ENCODE peak calls at places on chromosomes 2 and 18, in six cellular contexts. Q, A, Y, L, W and T are unnamed samples.

GRCh38 chr2:27133905-27134780 is at the start of gene PREB:
- DNase-seq in W (peak), A (peak), Q (peak), Y (peak), L (peak), T (peak)

GRCh38 chr2:198916548-198916947 is 541.2 kb downstream of the SATB2 start:
- DNase-seq in Q (no peak), Y (no peak), W (no peak), L (no peak), A (no peak), T (no peak)

GRCh38 chr2:105042189-105042588 is 4.3 kb downstream of the MRPS9 start:
- DNase-seq in A (peak), L (no peak), Y (no peak), Q (no peak), W (no peak), T (no peak)

GRCh38 chr2:218322756-218323525 is 30.6 kb upstream of the TMBIM1 start:
- DNase-seq in Q (peak), L (peak), Y (peak), A (peak), W (peak), T (peak)

GRCh38 chr2:200483729-200484198 is 26.1 kb downstream of the KCTD18 start:
- DNase-seq in A (peak), Y (peak), Q (peak), L (peak), W (no peak), T (peak)

GRCh38 chr2:8125741-8126691 is 555.8 kb upstream of the ID2 start:
- DNase-seq in W (no peak), L (peak), Q (no peak), A (no peak), Y (peak), T (peak)

GRCh38 chr2:109243526-109244425 is 114.8 kb downstream of the SH3RF3 start:
- DNase-seq in A (no peak), Q (no peak), Y (no peak), L (no peak), W (no peak), T (no peak)

GRCh38 chr2:160510617-160511016 is 17.0 kb upstream of the RBMS1 start:
- DNase-seq in L (peak), W (no peak), Y (no peak), A (no peak), Q (no peak), T (peak)

GRCh38 chr2:6977095-6977777 is 60.0 kb downstream of the RNF144A start:
- DNase-seq in Y (no peak), W (no peak), Q (no peak), A (no peak), L (no peak), T (no peak)

GRCh38 chr2:237563816-237564215 is 2.6 kb upstream of the PRLH start:
- DNase-seq in Y (peak), A (peak), W (no peak), Q (no peak), L (peak), T (no peak)

GRCh38 chr18:23231340-23232021 is 96.2 kb downstream of the CABLES1 start:
- DNase-seq in A (no peak), L (peak), Y (peak), Q (no peak), W (no peak), T (peak)

GRCh38 chr2:215418064-215418963 is 17.6 kb downstream of the FN1 start:
- DNase-seq in L (no peak), Y (no peak), Q (no peak), A (no peak), W (no peak), T (peak)

GRCh38 chr2:71668326-71669057 is 215.1 kb downstream of the DYSF start:
- DNase-seq in L (no peak), Q (no peak), W (no peak), A (peak), Y (no peak), T (no peak)

GRCh38 chr18:68428026-68428425 is 286.9 kb downstream of the TMX3 start:
- DNase-seq in A (no peak), Y (peak), Q (no peak), L (peak), W (no peak), T (peak)

GRCh38 chr2:239767016-239767905 is 257.9 kb downstream of the NDUFA10 start:
- DNase-seq in Y (no peak), L (no peak), Q (no peak), W (no peak), A (no peak), T (no peak)

GRCh38 chr18:46260016-46260878 is 156.1 kb downstream of the HAUS1 start:
- DNase-seq in A (no peak), Y (peak), Q (no peak), W (no peak), L (peak), T (peak)

GRCh38 chr2:200901459-200902072 is 12.4 kb downstream of the NIF3L1 start:
- DNase-seq in Y (peak), A (peak), Q (peak), W (peak), L (peak), T (peak)

GRCh38 chr2:206274434-206275273 is at the start of gene ZDBF2:
- DNase-seq in Q (no peak), L (peak), Y (peak), W (peak), A (peak), T (peak)

GRCh38 chr2:238187618-238188548 is 15.6 kb downstream of the ILKAP start:
- DNase-seq in A (no peak), Y (no peak), L (no peak), Q (no peak), W (no peak), T (no peak)

GRCh38 chr2:8028981-8029380 is 652.9 kb upstream of the ID2 start:
- DNase-seq in A (no peak), L (no peak), W (no peak), Y (no peak), Q (no peak), T (no peak)

GRCh38 chr2:120857422-120857821 is 121.8 kb downstream of the GLI2 start:
- DNase-seq in L (no peak), W (no peak), Q (no peak), A (no peak), Y (no peak), T (no peak)

GRCh38 chr2:26887142-26887541 is 39.2 kb downstream of the DPYSL5 start:
- DNase-seq in L (no peak), W (no peak), Q (no peak), A (no peak), Y (no peak), T (no peak)

GRCh38 chr18:72206814-72207213 is 337.3 kb downstream of the CBLN2 start:
- DNase-seq in Y (no peak), A (no peak), W (no peak), Q (no peak), L (no peak), T (no peak)

GRCh38 chr2:229686122-229686919 is 28.0 kb downstream of the DNER start:
- DNase-seq in Y (no peak), L (no peak), Q (no peak), W (no peak), A (no peak), T (no peak)

GRCh38 chr2:224869601-224870000 is 153.4 kb upstream of the CCDC195 start:
- DNase-seq in A (no peak), L (peak), W (no peak), Y (peak), Q (no peak), T (no peak)

GRCh38 chr2:179574061-179574519 is 287.3 kb downstream of the ZNF385B start:
- DNase-seq in L (no peak), Q (no peak), A (no peak), Y (no peak), W (no peak), T (no peak)

GRCh38 chr18:69102959-69103358 is 297.7 kb upstream of the DOK6 start:
- DNase-seq in Y (peak), W (no peak), Q (no peak), L (peak), A (no peak), T (no peak)

GRCh38 chr2:239154971-239155805 is 245.6 kb downstream of the HDAC4 start:
- DNase-seq in Q (no peak), W (no peak), L (no peak), A (peak), Y (no peak), T (no peak)

GRCh38 chr2:135004005-135004746 is 43.1 kb downstream of the MAP3K19 start:
- DNase-seq in Y (peak), Q (peak), A (peak), L (peak), W (peak), T (peak)

GRCh38 chr2:229344151-229344551 is 73.1 kb upstream of the PID1 start:
- DNase-seq in Q (no peak), W (no peak), L (peak), A (no peak), Y (no peak), T (peak)

GRCh38 chr2:191811807-191812602 is 34.9 kb downstream of the CAVIN2 start:
- DNase-seq in W (peak), Y (peak), L (peak), Q (no peak), A (peak), T (peak)

GRCh38 chr2:9965119-9965822 is 13.8 kb downstream of the GRHL1 start:
- DNase-seq in Q (no peak), A (no peak), Y (no peak), L (no peak), W (no peak), T (no peak)

GRCh38 chr18:158128-159036 is at the start of gene USP14:
- DNase-seq in W (peak), A (peak), Q (peak), L (peak), Y (peak), T (peak)
- H3K4ac ChIP-seq in W (no peak), A (no peak), Q (no peak), L (peak), Y (peak), T (peak)

DNA sequence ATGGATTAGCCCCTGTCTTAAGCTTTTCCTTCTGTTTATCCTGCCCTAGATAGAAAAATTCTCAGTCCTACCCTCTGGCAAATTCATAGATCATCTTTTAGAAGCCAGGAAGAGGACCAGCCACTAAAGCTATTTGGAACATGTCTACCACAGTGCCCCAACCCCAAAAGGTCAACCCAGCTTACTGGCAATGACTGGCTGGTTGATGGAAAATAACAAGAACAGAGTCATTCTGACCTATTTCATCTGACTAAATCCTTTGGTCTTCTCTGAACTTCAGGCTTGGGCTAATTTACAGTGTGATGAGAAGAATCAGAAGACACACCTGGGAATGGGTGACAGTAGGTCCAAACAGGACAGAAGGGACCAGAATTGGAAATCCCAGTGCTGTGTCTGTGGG is 227.3 kb upstream of the CCDC68 start:
- DNase-seq in Y (no peak), W (no peak), L (no peak), Q (no peak), A (no peak), T (no peak)
- H2AFZ ChIP-seq in Y (no peak), W (no peak), L (no peak), Q (peak), A (no peak), T (no peak)

GRCh38 chr2:157931542-157931941 is 55.4 kb upstream of the ACVR1 start:
- DNase-seq in L (no peak), A (no peak), Y (no peak), Q (no peak), W (no peak), T (no peak)
- H3K4ac ChIP-seq in L (no peak), A (no peak), Y (no peak), Q (no peak), W (no peak), T (no peak)

GRCh38 chr2:149456285-149456684 is 125.9 kb downstream of the LYPD6 start:
- DNase-seq in L (no peak), Y (no peak), Q (peak), W (no peak), A (no peak), T (no peak)

GRCh38 chr2:149449017-149449416 is 118.6 kb downstream of the LYPD6 start:
- DNase-seq in Q (no peak), W (no peak), L (no peak), A (no peak), Y (no peak), T (no peak)

GRCh38 chr2:149446735-149447134 is 116.3 kb downstream of the LYPD6 start:
- DNase-seq in W (no peak), Y (no peak), Q (no peak), L (no peak), A (no peak), T (no peak)

GRCh38 chr2:149448315-149448714 is 117.9 kb downstream of the LYPD6 start:
- DNase-seq in W (no peak), A (no peak), L (no peak), Y (no peak), Q (no peak), T (no peak)

GRCh38 chr2:149451417-149452165 is 121.2 kb downstream of the LYPD6 start:
- DNase-seq in Y (no peak), Q (no peak), L (no peak), W (no peak), A (no peak), T (no peak)
- H2AFZ ChIP-seq in Y (no peak), Q (no peak), L (no peak), W (no peak), A (no peak), T (no peak)

DNA sequence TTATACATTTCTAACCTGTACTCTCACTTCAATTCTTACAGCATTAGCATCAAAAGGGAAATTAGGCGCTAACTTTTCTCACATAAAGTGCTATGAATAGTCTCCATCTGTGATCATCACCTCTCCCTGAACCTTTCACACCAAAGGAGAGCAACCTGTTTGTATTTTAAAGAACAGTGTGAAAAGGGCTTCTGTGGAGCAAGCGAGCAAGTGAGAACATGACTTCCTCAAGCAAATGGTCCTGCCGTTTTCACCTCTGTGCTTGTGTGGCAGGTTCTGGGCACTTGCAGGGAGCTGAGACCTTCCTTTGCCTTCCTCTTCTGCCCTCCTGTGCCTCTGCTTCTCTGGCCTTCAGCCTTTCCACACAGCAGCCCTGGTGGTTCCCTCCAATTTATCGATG is 51.9 kb downstream of the TGFA start:
- DNase-seq in L (no peak), Y (no peak), W (no peak), Q (no peak), A (no peak), T (no peak)
- H3K4ac ChIP-seq in L (no peak), Y (no peak), W (no peak), Q (no peak), A (no peak), T (no peak)

GRCh38 chr2:2788076-2788475 is 457.0 kb upstream of the MYT1L start:
- DNase-seq in A (peak), Y (no peak), Q (peak), W (peak), L (no peak), T (no peak)
- H2AFZ ChIP-seq in A (no peak), Y (no peak), Q (no peak), W (no peak), L (no peak), T (no peak)